ENCODE peak calls at places on chromosome 14, in ten cellular contexts. I, S, N, E, C, M, H, B, Z and Y are unnamed samples.

GRCh38 chr14:44795725-44796124 is 166.0 kb downstream of the KLHL28 start:
- DNase-seq in I (no peak), S (no peak), N (no peak), E (no peak), C (no peak), M (no peak), H (no peak), B (no peak), Z (no peak), Y (no peak)

GRCh38 chr14:73633517-73634332 is 11.1 kb upstream of the DNAL1 start:
- DNase-seq in I (peak), S (peak), N (peak), E (peak), C (peak), M (peak), H (peak), B (peak), Z (peak), Y (peak)

GRCh38 chr14:77458249-77458950 is 507 bp downstream of the AHSA1 start:
- DNase-seq in I (no peak), S (peak), N (peak), E (no peak), C (peak), M (no peak), H (peak), B (peak), Z (no peak), Y (peak)

GRCh38 chr14:50319721-50320120 is 7.6 kb downstream of the DMAC2L start:
- DNase-seq in I (no peak), S (peak), N (no peak), E (no peak), C (no peak), M (no peak), H (no peak), B (no peak), Z (no peak), Y (no peak)

GRCh38 chr14:91897121-91897701 is 29.9 kb upstream of the TC2N start:
- DNase-seq in I (no peak), S (peak), N (no peak), E (peak), C (peak), M (no peak), H (peak), B (no peak), Z (no peak), Y (no peak)

GRCh38 chr14:53109688-53110041 is 43.5 kb downstream of the DDHD1 start:
- DNase-seq in I (no peak), S (no peak), N (no peak), E (no peak), C (no peak), M (no peak), H (no peak), B (no peak), Z (no peak), Y (no peak)

GRCh38 chr14:59248170-59248569 is 59.7 kb downstream of the DAAM1 start:
- DNase-seq in I (no peak), S (no peak), N (no peak), E (no peak), C (no peak), M (no peak), H (no peak), B (no peak), Z (no peak), Y (no peak)

GRCh38 chr14:74510211-74510931 is 16.8 kb downstream of the ISCA2 start:
- DNase-seq in I (no peak), S (peak), N (no peak), E (no peak), C (no peak), M (no peak), H (peak), B (no peak), Z (no peak), Y (no peak)

GRCh38 chr14:75514673-75515630 is 7.3 kb upstream of the BATF start:
- DNase-seq in I (no peak), S (no peak), N (no peak), E (no peak), C (no peak), M (no peak), H (peak), B (peak), Z (no peak), Y (peak)

GRCh38 chr14:65840118-65840751 is 427.7 kb downstream of the FUT8 start:
- DNase-seq in I (no peak), S (no peak), N (no peak), E (no peak), C (no peak), M (no peak), H (no peak), B (no peak), Z (no peak), Y (no peak)

GRCh38 chr14:105837349-105838063 is 311.1 kb downstream of the TMEM121 start:
- DNase-seq in I (no peak), S (no peak), N (no peak), E (no peak), C (no peak), M (no peak), H (no peak), B (no peak), Z (no peak), Y (no peak)

GRCh38 chr14:95496690-95497241 is 19.7 kb downstream of the SYNE3 start:
- DNase-seq in I (no peak), S (peak), N (no peak), E (no peak), C (no peak), M (no peak), H (peak), B (peak), Z (peak), Y (no peak)

GRCh38 chr14:89391556-89391955 is 25.5 kb downstream of the FOXN3 start:
- DNase-seq in I (no peak), S (no peak), N (no peak), E (no peak), C (no peak), M (no peak), H (no peak), B (no peak), Z (no peak), Y (no peak)

GRCh38 chr14:60981626-60982455 is 796 bp downstream of the SLC38A6 start:
- DNase-seq in I (no peak), S (peak), N (peak), E (no peak), C (no peak), M (no peak), H (peak), B (peak), Z (peak), Y (peak)

GRCh38 chr14:43898709-43899108 is 608.4 kb downstream of the FSCB start:
- DNase-seq in I (no peak), S (no peak), N (no peak), E (no peak), C (no peak), M (no peak), H (peak), B (no peak), Z (no peak), Y (no peak)

GRCh38 chr14:86203843-86204242 is 673.9 kb downstream of the FLRT2 start:
- DNase-seq in I (no peak), S (no peak), N (no peak), E (no peak), C (no peak), M (no peak), H (no peak), B (no peak), Z (no peak), Y (peak)

GRCh38 chr14:72528059-72528950 is 365.6 kb downstream of the DPF3 start:
- DNase-seq in I (no peak), S (no peak), N (no peak), E (no peak), C (no peak), M (no peak), H (peak), B (no peak), Z (no peak), Y (no peak)

GRCh38 chr14:92582706-92583452 is 69.3 kb downstream of the RIN3 start:
- DNase-seq in I (no peak), S (no peak), N (no peak), E (no peak), C (no peak), M (no peak), H (no peak), B (no peak), Z (no peak), Y (no peak)